ENCODE peak calls at places on chromosomes 1 and 21, in four cellular contexts. K is heart left ventricle, S is esophagus squamous epithelium, B is ovary. U is an unnamed sample.

GRCh38 chr1:55067022-55067781 is 27.9 kb downstream of the PCSK9 start:
- DNase-seq in K (peak; percentile 83), B (no peak), S (no peak), U (peak; percentile 28)

GRCh38 chr1:35560256-35561225 is 2.9 kb downstream of the NCDN start:
- DNase-seq in K (peak; percentile 85), B (no peak), S (no peak), U (peak; percentile 83)

GRCh38 chr1:85583355-85584263 is 3.0 kb downstream of the CCN1 start:
- DNase-seq in B (no peak), S (no peak), K (no peak), U (no peak)

GRCh38 chr1:194568610-194569009 is 1382.2 kb upstream of the B3GALT2 start:
- DNase-seq in K (no peak), B (no peak), S (no peak), U (no peak)

GRCh38 chr21:45596704-45597318 is 46.7 kb upstream of the PCBP3 start:
- DNase-seq in B (peak; percentile 73), K (peak; percentile 86), S (no peak), U (peak; percentile 50)

GRCh38 chr1:222777463-222777862 is 37.4 kb upstream of the DISP1 start:
- DNase-seq in S (no peak), K (no peak), B (no peak), U (no peak)

GRCh38 chr1:93670141-93670540 is 11.5 kb downstream of the BCAR3 start:
- DNase-seq in B (peak; percentile 67), S (no peak), K (no peak), U (peak; percentile 89)

GRCh38 chr1:229466887-229467286 is 33.0 kb upstream of the ACTA1 start:
- DNase-seq in S (no peak), B (no peak), K (no peak), U (no peak)

GRCh38 chr21:31460985-31461384 is 116.9 kb upstream of the TIAM1 start:
- DNase-seq in S (no peak), B (no peak), K (no peak), U (no peak)

GRCh38 chr1:204380293-204380831 is 20.6 kb upstream of the PLEKHA6 start:
- DNase-seq in S (no peak), B (no peak), K (no peak), U (peak; percentile 91)

GRCh38 chr1:167640051-167640450 is 10.0 kb downstream of the RCSD1 start:
- DNase-seq in B (no peak), K (no peak), S (no peak), U (no peak)

GRCh38 chr1:60960846-60961542 is 121.4 kb upstream of the NFIA start:
- DNase-seq in S (no peak), K (no peak), B (no peak), U (no peak)

GRCh38 chr1:11961230-11961629 is 19.0 kb upstream of the MFN2 start:
- DNase-seq in K (no peak), B (no peak), S (no peak), U (peak; percentile 31)

GRCh38 chr21:32329331-32329730 is 30.7 kb downstream of the MRAP start:
- DNase-seq in K (no peak), B (peak; percentile 44), S (no peak), U (no peak)

GRCh38 chr1:1330366-1331067 is 563 bp upstream of the TAS1R3 start:
- DNase-seq in K (no peak), S (no peak), B (no peak), U (no peak)

GRCh38 chr1:85047472-85048295 is 616 bp downstream of the MCOLN3 start:
- DNase-seq in B (no peak), K (peak; percentile 60), S (no peak), U (no peak)

GRCh38 chr1:55480396-55480795 is 265.2 kb upstream of the USP24 start:
- DNase-seq in B (no peak), K (no peak), S (no peak), U (no peak)

GRCh38 chr21:33655591-33656221 is 13.4 kb downstream of the ITSN1 start:
- DNase-seq in S (no peak), K (no peak), B (no peak), U (no peak)

GRCh38 chr1:10767282-10767681 is 29.2 kb downstream of the CASZ1 start:
- DNase-seq in K (no peak), B (no peak), S (no peak), U (no peak)

GRCh38 chr1:55071477-55071876 is 32.1 kb downstream of the PCSK9 start:
- DNase-seq in K (no peak), S (no peak), B (no peak), U (no peak)

GRCh38 chr1:157239936-157240335 is 101.7 kb upstream of the ETV3 start:
- DNase-seq in S (no peak), B (no peak), K (no peak), U (no peak)

GRCh38 chr1:176656257-176656995 is 193.5 kb downstream of the PAPPA2 start:
- DNase-seq in B (no peak), K (no peak), S (no peak), U (no peak)

GRCh38 chr1:83998599-83999315 is at the start of gene TTLL7:
- DNase-seq in B (peak; percentile 60), S (peak; percentile 1), K (peak; percentile 88), U (peak; percentile 72)

GRCh38 chr1:27658951-27659496 is 13.0 kb downstream of the IFI6 start:
- DNase-seq in K (no peak), S (no peak), B (peak; percentile 42), U (no peak)

GRCh38 chr1:84259989-84260388 is 41.5 kb upstream of the SAMD13 start:
- DNase-seq in B (no peak), K (no peak), S (no peak), U (no peak)

GRCh38 chr1:68570859-68571258 is 74.0 kb upstream of the DEPDC1 start:
- DNase-seq in K (no peak), S (no peak), B (no peak), U (no peak)

GRCh38 chr1:220999872-221000863 is 120.9 kb downstream of the HLX start:
- DNase-seq in K (no peak), S (no peak), B (no peak), U (no peak)

DNA sequence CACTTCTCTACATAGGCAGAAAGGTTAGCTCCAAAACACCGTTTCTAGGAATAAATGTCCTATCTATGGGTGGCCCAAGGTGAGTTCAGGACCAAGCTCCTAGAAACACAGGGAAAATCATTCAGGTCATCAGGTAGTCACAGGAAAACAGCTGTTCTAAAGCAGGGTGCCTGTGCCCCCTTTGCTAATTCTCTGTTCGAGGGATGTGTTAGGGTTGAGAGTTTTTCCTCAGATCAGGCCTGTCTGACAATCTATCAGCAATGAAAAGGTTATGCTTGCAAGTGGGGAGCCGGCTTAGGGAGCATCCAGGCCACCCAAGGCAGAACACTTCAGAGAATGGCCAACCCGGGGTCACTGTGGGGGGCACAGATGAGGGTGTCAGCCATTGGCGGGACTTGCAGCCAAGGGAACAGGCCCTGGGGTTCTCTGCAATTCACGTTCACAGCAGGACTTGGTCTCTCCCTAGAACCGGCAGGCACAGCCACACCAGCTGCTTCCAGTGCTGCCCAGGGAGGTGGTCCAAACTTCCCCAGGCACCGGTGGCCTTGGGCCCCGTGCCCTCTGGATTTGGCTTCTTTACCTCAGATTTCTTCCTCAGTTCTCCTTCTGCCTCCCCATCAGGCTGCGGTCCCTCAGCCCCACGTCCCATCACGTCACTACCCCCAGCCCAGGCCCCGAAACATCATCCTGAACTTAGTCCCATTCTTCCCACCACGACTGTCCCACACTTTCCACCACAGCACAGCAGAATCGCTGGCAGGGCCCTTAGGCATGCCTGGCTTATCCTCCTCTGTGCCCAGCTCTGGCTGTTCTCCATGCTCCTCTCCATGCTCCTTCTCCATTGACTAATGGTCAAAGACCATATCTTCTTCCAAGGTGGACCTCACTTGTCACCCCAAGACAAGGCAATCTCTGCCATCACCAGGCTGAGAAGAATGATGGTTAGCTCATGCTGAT is 11.0 kb downstream of the CD2 start:
- DNase-seq in B (no peak), K (no peak), S (no peak), U (no peak)
- H3K4me1 ChIP-seq in B (no peaks in the 10 kb centered on the region), K (no peaks in the 10 kb centered on the region), S (peaks cover 32% of the 10 kb centered on the region), U (no peaks in the 10 kb centered on the region)

GRCh38 chr21:41768371-41769042 is 1.7 kb upstream of the RIPK4 start:
- DNase-seq in B (no peak), K (no peak), S (no peak), U (no peak)
- TF ChIP-seq POLR2A in B (no peak), K (no peak), S (no peak), U (peak; percentile 35)

DNA sequence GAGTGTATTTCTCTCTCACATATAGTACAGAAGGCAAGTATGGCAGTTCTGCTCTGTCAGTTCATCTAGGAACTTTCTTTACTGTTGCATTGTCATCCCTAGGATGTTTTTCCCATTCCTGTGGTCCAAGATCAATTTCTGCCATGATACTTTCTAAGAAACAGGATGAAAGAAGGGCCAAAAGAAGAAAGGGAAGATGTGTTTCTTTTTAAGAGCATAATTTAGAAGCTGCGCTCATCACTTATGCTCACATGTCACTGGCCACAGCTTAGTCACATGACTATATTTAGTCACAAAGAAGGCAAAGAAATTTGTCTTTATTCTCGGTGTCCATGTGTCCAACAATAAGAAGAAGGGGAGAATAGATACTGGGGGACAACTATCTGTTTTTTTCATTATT is 7.0 kb upstream of the MAST2 start:
- DNase-seq in K (no peak), S (no peak), B (no peak), U (no peak)
- TF ChIP-seq CTCF in K (no peak), S (no peak), B (no peak), U (no peak)

GRCh38 chr1:111597433-111597832 is 22.2 kb upstream of the RAP1A start:
- DNase-seq in B (no peak), S (no peak), K (no peak), U (no peak)
- H3K4me1 ChIP-seq in B (peaks cover 5% of the 10 kb centered on the region), S (peaks cover 79% of the 10 kb centered on the region), K (peaks cover 18% of the 10 kb centered on the region), U (peaks cover 4% of the 10 kb centered on the region)

DNA sequence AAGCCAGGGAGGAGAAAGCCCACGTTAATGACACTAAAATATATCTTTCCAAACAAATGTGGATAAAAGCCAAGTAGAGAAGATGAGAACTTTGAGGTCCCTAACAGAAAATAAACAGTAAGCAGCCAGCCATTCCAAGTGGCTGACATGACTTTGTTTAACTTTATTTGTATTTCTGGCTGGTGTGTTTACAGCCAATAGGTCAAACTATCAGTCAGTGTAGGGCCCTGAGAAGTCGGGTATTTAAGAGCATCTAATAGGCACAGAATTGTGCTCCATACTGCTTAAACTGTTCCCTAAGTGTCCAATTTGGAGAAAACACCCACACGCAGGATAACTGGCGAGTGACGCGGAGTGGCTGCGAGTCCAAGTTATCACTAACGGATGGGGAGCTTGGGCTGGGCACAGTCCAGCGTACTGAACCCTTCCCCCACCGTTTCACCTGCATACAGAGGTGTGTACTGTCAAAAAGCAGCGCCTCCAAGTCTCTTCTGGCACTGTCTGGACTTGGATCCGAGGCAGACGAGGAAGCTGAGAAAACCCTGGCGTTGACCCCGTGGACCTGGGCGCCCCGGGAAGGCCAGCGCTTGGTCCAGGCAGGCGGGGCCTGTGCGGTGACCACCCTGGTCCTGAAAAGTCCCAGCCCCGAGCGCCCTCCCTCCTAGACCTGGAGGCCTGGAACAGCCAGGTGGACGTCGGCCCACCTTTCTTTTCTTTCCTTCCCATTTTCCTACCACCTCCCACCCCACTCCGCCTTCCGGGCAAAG is 662 bp upstream of the LGALS8 start:
- DNase-seq in B (peak; percentile 54), S (no peak), K (no peak), U (peak; percentile 58)
- TF ChIP-seq POLR2A in B (no peak), S (no peak), K (no peak), U (no peak)

U was measured in prostate gland.